ENCODE peak calls at places on chromosome 10, in seven cellular contexts. V is fibroblast of the conjunctiva; X is body of pancreas; J is lung microvascular endothelial cell; E is activated T-cell treated with anti-CD3 and anti-CD28 coated beads, Interleukin-2, amount 50 U/mL, for 72 hours; Q is iPS-NIHi11; Z is stimulated activated naive B cell treated with anti-CD40 and anti-IgM and Interleukin-4, amounts not matched to agents 10 μg/mL and 1 μg/mL and 100 μg/mL, for 72 hours. H is an unnamed sample.

GRCh38 chr10:124448696-124449169 is 1.1 kb downstream of the NKX1-2 start:
- DNase-seq in V (no peak), X (no peak), J (no peak), E (no peak), Q (peak), Z (no peak), H (no peak)

GRCh38 chr10:101538481-101538880 is 49.6 kb downstream of the POLL start:
- DNase-seq in V (no peak), X (no peak), J (no peak), E (no peak), Q (no peak), Z (no peak), H (no peak)

GRCh38 chr10:124669824-124670654 is 74.1 kb downstream of the FAM53B start:
- DNase-seq in V (no peak), X (no peak), J (no peak), E (no peak), Q (no peak), Z (no peak), H (no peak)

GRCh38 chr10:60958892-60959601 is 15.1 kb upstream of the RHOBTB1 start:
- DNase-seq in V (no peak), X (no peak), J (no peak), E (no peak), Q (no peak), Z (no peak), H (no peak)

GRCh38 chr10:64571053-64571452 is 1049.9 kb downstream of the REEP3 start:
- DNase-seq in V (no peak), X (no peak), J (no peak), E (no peak), Q (no peak), Z (no peak), H (no peak)

GRCh38 chr10:74118794-74119193 is 31.8 kb downstream of the AP3M1 start:
- DNase-seq in V (no peak), X (no peak), J (peak), E (no peak), Q (no peak), Z (no peak), H (no peak)

GRCh38 chr10:35470535-35470934 is 134.2 kb downstream of the CCNY start:
- DNase-seq in V (no peak), X (no peak), J (no peak), E (no peak), Q (peak), Z (no peak), H (no peak)

GRCh38 chr10:132468651-132469050 is 68.9 kb upstream of the INPP5A start:
- DNase-seq in V (no peak), X (peak), J (no peak), E (no peak), Q (no peak), Z (no peak), H (no peak)

GRCh38 chr10:71799785-71800453 is 26.6 kb upstream of the VSIR start:
- DNase-seq in V (no peak), X (peak), J (no peak), E (no peak), Q (no peak), Z (no peak), H (no peak)

GRCh38 chr10:132696204-132696603 is 89.7 kb downstream of the NKX6-2 start:
- DNase-seq in V (no peak), X (no peak), J (no peak), E (no peak), Q (peak), Z (no peak), H (no peak)

GRCh38 chr10:68474021-68474420 is 2.2 kb upstream of the DNA2 start:
- DNase-seq in V (no peak), X (no peak), J (no peak), E (no peak), Q (no peak), Z (no peak), H (no peak)

GRCh38 chr10:61031341-61031740 is 87.4 kb upstream of the RHOBTB1 start:
- DNase-seq in V (no peak), X (no peak), J (no peak), E (no peak), Q (no peak), Z (no peak), H (no peak)

GRCh38 chr10:103736763-103737162 is 118.6 kb downstream of the SH3PXD2A start:
- DNase-seq in V (no peak), X (no peak), J (peak), E (no peak), Q (peak), Z (no peak), H (no peak)

GRCh38 chr10:35195361-35196306 is 69.0 kb downstream of the CREM start:
- DNase-seq in V (peak), X (peak), J (peak), E (peak), Q (peak), Z (peak), H (peak)

GRCh38 chr10:3692331-3692860 is 92.6 kb downstream of the KLF6 start:
- DNase-seq in V (no peak), X (no peak), J (no peak), E (no peak), Q (no peak), Z (no peak), H (no peak)

GRCh38 chr10:72261323-72262018 is 12.3 kb upstream of the DDIT4 start:
- DNase-seq in V (no peak), X (peak), J (no peak), E (peak), Q (no peak), Z (peak), H (no peak)

GRCh38 chr10:75226656-75227055 is 9.1 kb downstream of the COMTD1 start:
- DNase-seq in V (no peak), X (no peak), J (no peak), E (no peak), Q (no peak), Z (no peak), H (no peak)